ENCODE peak calls at places on chromosomes 11 and 22, in nine cellular contexts. Q, Y, N, B, M, T, D, S and L are unnamed samples.

GRCh38 chr11:19524171-19524671 is 188.4 kb upstream of the NAV2 start:
- DNase-seq in Q (no peak), N (peak), M (no peak), Y (no peak), T (no peak), D (no peak), S (peak), B (peak), L (peak)

GRCh38 chr11:34599406-34599901 is 21.4 kb upstream of the EHF start:
- DNase-seq in D (no peak), Q (no peak), M (no peak), Y (no peak), N (no peak), S (no peak), T (no peak), B (no peak), L (no peak)

GRCh38 chr11:86627776-86628455 is 44.5 kb downstream of the ME3 start:
- DNase-seq in B (no peak), M (no peak), S (no peak), N (no peak), T (no peak), Y (no peak), Q (no peak), D (peak), L (no peak)

GRCh38 chr22:25845985-25846745 is 104.2 kb downstream of the MYO18B start:
- DNase-seq in B (no peak), S (no peak), Y (no peak), M (no peak), N (no peak), Q (peak), T (no peak), D (no peak), L (no peak)

GRCh38 chr22:45680932-45681700 is 9.5 kb downstream of the ATXN10 start:
- DNase-seq in S (no peak), D (no peak), Y (no peak), M (no peak), T (no peak), Q (no peak), B (no peak), N (no peak), L (no peak)

GRCh38 chr11:115930276-115930675 is 426.1 kb upstream of the CADM1 start:
- DNase-seq in T (no peak), M (no peak), B (no peak), Y (no peak), S (no peak), Q (no peak), D (no peak), N (peak), L (no peak)

GRCh38 chr11:12685229-12685628 is 11.0 kb downstream of the TEAD1 start:
- DNase-seq in M (no peak), Y (no peak), Q (no peak), B (no peak), N (no peak), T (no peak), D (no peak), S (no peak), L (no peak)

GRCh38 chr11:64844330-64845124 is at the start of gene CDC42BPG:
- DNase-seq in Q (peak), M (peak), S (no peak), N (peak), B (peak), Y (no peak), T (peak), D (peak), L (peak)

GRCh38 chr22:19062909-19063308 is 59.3 kb downstream of the DGCR2 start:
- DNase-seq in T (no peak), Y (no peak), Q (no peak), M (no peak), B (no peak), D (no peak), N (no peak), S (no peak), L (no peak)

GRCh38 chr22:25353516-25354445 is 134.3 kb downstream of the CRYBB2 start:
- DNase-seq in S (no peak), T (no peak), N (no peak), Y (no peak), D (no peak), M (no peak), Q (no peak), B (no peak), L (no peak)

GRCh38 chr22:48782817-48783511 is 1044.7 kb downstream of the BRD1 start:
- DNase-seq in T (no peak), M (no peak), Q (no peak), N (peak), D (no peak), B (peak), Y (peak), S (no peak), L (peak)

GRCh38 chr11:111408789-111409727 is 30.0 kb upstream of the POU2AF1 start:
- DNase-seq in S (no peak), Y (no peak), B (no peak), D (no peak), N (no peak), T (no peak), Q (no peak), M (no peak), L (no peak)

GRCh38 chr11:11563193-11563592 is 58.6 kb downstream of the GALNT18 start:
- DNase-seq in B (no peak), N (no peak), Q (no peak), T (no peak), M (no peak), D (no peak), S (no peak), Y (no peak), L (no peak)

GRCh38 chr11:103907548-103908455 is 128.6 kb upstream of the DDI1 start:
- DNase-seq in D (no peak), B (no peak), Q (no peak), Y (no peak), N (no peak), S (no peak), M (no peak), T (no peak), L (no peak)